ENCODE peak calls at places on chromosomes 13 and 19, in six cellular contexts. M is pancreas, F is esophagus squamous epithelium, U is body of pancreas, V is ascending aorta, I is choroid plexus epithelial cell. W is an unnamed sample.

GRCh38 chr13:105921711-105922110 is 613.8 kb downstream of the EFNB2 start:
- DNase-seq in M (no peak), F (no peak), U (no peak), V (no peak), I (no peak), W (no peak)

GRCh38 chr13:30113983-30114491 is 193.3 kb downstream of the KATNAL1 start:
- DNase-seq in M (no peak), F (no peak), U (peak; percentile 35), V (no peak), I (no peak), W (no peak)

GRCh38 chr13:83048419-83048818 is 833.9 kb downstream of the SLITRK1 start:
- DNase-seq in M (no peak), F (no peak), U (no peak), V (no peak), I (peak; percentile 31), W (no peak)

GRCh38 chr13:111131610-111132009 is 16.5 kb downstream of the ARHGEF7 start:
- DNase-seq in M (no peak), F (no peak), U (no peak), V (no peak), I (no peak), W (no peak)

GRCh38 chr19:33755314-33756020 is 41.2 kb upstream of the KCTD15 start:
- DNase-seq in M (no peak), F (no peak), U (no peak), V (no peak), I (no peak), W (no peak)

GRCh38 chr13:48806522-48806921 is 152.8 kb downstream of the CYSLTR2 start:
- DNase-seq in M (no peak), F (no peak), U (no peak), V (no peak), I (no peak), W (no peak)

GRCh38 chr13:98496239-98496668 is 80.7 kb downstream of the STK24 start:
- DNase-seq in M (no peak), F (no peak), U (no peak), V (no peak), I (no peak), W (no peak)

GRCh38 chr19:35060160-35060855 is 18.8 kb downstream of the HPN start:
- DNase-seq in M (peak; percentile 49), F (no peak), U (no peak), V (no peak), I (no peak), W (no peak)

GRCh38 chr13:112172641-112173171 is 105.8 kb downstream of the SOX1 start:
- DNase-seq in M (no peak), F (no peak), U (no peak), V (no peak), I (no peak), W (no peak)

GRCh38 chr19:3283886-3284657 is 59.6 kb downstream of the CELF5 start:
- DNase-seq in M (no peak), F (no peak), U (no peak), V (no peak), I (no peak), W (no peak)
- H3K4me3 ChIP-seq in M (peak overlapping the region; percentile 34), F (no peak overlapping the region), U (no peak overlapping the region), V (no peak overlapping the region), I (no peak overlapping the region), W (no peak overlapping the region)

DNA sequence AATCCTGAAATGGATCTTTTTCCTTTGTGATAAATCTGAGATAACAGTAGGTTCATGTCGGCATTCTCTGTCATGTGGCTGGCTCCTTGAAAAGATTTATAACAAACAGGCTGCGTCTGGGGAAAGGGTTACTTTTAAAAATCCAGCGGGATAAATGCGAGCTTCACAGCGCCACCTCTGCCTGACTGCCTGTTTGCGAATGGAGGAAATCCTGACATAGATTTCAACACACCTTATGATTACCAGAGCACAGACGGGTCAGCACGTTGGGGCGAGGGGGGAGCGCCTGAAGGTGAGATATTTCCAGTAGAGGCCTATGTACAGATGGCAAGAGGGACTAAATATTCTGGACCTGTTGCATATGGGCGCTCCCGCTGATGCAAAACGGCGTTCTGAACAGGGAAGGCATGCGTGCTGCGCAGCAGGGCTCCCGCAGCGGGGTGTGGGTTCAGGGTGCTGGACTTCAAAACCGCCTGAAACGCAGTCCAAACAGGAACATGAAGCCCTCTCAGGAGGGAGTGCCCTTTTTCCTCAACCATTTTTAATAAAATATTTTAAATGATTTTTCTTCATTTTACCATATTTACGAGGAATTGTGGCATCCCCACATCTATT is 445.3 kb upstream of the SGCG start:
- DNase-seq in M (no peak), F (no peak), U (no peak), V (no peak), I (no peak), W (no peak)
- TF ChIP-seq CTCF in M (no peak), F (no peak), U (no peak), V (no peak), I (no peak), W (no peak)

GRCh38 chr19:3196064-3196932 is 10.6 kb downstream of the NCLN start:
- DNase-seq in M (peak; percentile 38), F (no peak), U (no peak), V (no peak), I (no peak), W (no peak)

GRCh38 chr19:3201911-3202310 is 16.2 kb downstream of the NCLN start:
- DNase-seq in M (no peak), F (no peak), U (no peak), V (no peak), I (no peak), W (no peak)

GRCh38 chr19:3196933-3197205 is 11.1 kb downstream of the NCLN start:
- DNase-seq in M (no peak), F (no peak), U (no peak), V (no peak), I (no peak), W (no peak)

GRCh38 chr19:3201072-3201700 is 15.5 kb downstream of the NCLN start:
- DNase-seq in M (no peak), F (no peak), U (no peak), V (no peak), I (no peak), W (no peak)

DNA sequence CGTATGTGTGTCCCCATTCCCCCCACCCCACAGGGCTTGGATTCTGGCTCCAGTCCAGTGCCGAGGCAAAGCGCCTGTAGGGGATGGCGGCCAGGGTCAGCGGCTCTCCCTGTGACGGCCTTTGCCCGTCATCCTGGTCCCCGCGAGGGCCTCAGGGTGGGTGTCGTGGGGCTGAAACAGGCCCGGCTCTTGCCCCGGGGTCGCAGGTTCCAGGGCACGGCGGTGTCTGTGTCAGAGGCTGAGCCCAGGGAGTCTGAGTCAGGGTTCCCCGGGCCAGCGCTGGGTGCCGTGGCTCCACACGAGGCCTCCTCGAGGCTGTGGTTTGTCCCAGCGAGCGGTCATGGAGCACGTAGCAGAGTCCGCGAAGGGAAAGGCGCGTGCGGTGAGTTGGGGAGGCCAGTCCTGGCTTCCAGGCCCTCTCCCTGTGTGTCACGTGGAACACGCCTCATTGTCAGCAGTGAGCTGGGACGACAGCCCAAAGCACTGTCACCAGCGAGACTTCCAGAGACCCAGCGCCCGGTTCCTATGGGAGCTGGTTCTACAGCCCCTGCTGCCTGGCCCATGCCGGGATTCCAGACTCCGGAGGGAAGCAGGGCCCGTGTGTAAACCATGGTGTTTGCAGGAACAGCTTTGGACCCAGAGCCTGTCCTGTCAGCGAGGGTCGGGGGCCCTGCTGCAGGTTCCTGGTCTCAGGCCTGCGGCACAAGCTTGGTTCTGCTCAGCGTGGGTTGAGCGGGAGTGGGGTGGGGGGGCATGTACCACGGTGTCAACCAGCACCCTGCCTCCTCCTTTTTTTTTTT is 13.4 kb downstream of the NCLN start:
- DNase-seq in M (no peak), F (no peak), U (no peak), V (no peak), I (no peak), W (no peak)
- H3K4me3 ChIP-seq in M (no peak overlapping the region), F (no peak overlapping the region), U (no peak overlapping the region), V (no peak overlapping the region), I (no peak overlapping the region), W (no peak overlapping the region)

GRCh38 chr13:39415403-39415802 is 187.6 kb downstream of the LHFPL6 start:
- DNase-seq in M (peak; percentile 23), F (no peak), U (peak; percentile 33), V (peak; percentile 73), I (peak; percentile 72), W (no peak)
- TF ChIP-seq CTCF in M (no peak), F (no peak), U (no peak), V (no peak), I (peak; percentile 72), W (peak; percentile 43)

GRCh38 chr19:18611327-18612050 is 1.2 kb upstream of the TMEM59L start:
- DNase-seq in M (no peak), F (no peak), U (no peak), V (no peak), I (no peak), W (no peak)

GRCh38 chr19:18613589-18614234 is 1.0 kb downstream of the TMEM59L start:
- DNase-seq in M (peak; percentile 24), F (no peak), U (no peak), V (no peak), I (no peak), W (no peak)

GRCh38 chr19:18612051-18612771 is 459 bp upstream of the TMEM59L start:
- DNase-seq in M (no peak), F (no peak), U (no peak), V (no peak), I (no peak), W (no peak)

GRCh38 chr19:18610556-18611326 is 1.9 kb upstream of the TMEM59L start:
- DNase-seq in M (peak; percentile 32), F (no peak), U (no peak), V (no peak), I (no peak), W (no peak)

DNA sequence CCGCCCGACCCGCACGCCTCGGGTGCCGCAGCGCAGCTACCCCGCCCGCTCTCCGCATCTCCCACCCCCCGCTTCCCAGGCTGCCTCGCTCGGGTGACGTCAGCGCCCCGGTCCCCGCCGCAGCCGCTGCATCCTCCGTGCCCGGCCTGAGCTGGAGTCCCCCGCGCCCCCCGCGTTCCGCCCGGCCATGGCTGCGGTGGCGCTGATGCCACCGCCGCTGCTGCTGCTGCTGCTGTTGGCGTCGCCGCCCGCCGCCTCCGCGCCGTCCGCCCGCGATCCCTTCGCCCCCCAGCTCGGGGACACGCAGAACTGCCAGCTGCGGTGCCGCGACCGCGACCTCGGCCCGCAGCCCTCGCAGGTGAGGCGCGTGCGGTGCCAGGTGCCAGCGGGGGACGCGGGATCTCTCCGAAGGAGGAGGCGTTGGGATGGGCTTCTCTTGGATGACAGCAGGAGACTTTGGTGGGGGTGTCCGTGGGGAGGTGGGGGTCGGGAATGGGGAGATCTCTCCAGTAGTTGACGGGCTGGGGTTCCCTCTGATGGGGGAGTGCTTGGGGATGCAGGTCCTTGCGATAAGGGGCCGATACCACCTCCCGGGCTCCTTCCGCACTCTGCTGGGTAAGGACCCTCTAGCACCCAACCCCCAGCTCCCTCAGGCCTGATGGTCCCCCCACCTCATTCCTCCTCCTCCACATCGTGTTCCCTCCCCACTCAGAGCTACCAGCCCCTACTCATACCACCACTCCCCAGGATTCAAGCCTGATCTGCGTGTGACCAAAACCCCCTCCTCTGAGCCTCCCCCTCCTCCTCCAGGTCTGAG is at the start of gene TMEM59L:
- DNase-seq in M (peak; percentile 54), F (no peak), U (no peak), V (no peak), I (no peak), W (no peak)
- H3K4me3 ChIP-seq in M (peak within 1 kb of the TSS; percentile 27), F (peak within 1 kb of the TSS; percentile 69), U (peak within 1 kb of the TSS; percentile 7), V (peak within 1 kb of the TSS; percentile 57), I (no peak within 1 kb of the TSS), W (no peak within 1 kb of the TSS)

W was measured in GM12864.